ENCODE peak calls at places on chromosomes 2 and 18, in nine cellular contexts. E is WTC11, N is A549, I is suprapubic skin, L is upper lobe of right lung, J is foreskin fibroblast, R is fibroblast of lung, H is mammary epithelial cell, Q is lower lobe of right lung. U is an unnamed sample.

GRCh38 chr18:79919089-79919488 is 32.4 kb downstream of the SLC66A2 start:
- DNase-seq in E (no peak), N (no peak), I (peak), L (peak), J (no peak), R (no peak), H (no peak), Q (peak), U (no peak)

GRCh38 chr2:46943881-46944798 is 28.5 kb upstream of the MCFD2 start:
- DNase-seq in E (no peak), N (no peak), I (peak), L (no peak), J (no peak), R (no peak), H (no peak), Q (no peak), U (no peak)

GRCh38 chr2:69164379-69164778 is 151.4 kb downstream of the ANTXR1 start:
- DNase-seq in E (no peak), N (no peak), I (no peak), L (no peak), J (peak), R (peak), H (peak), Q (no peak), U (no peak)

GRCh38 chr18:805008-805754 is 6.9 kb downstream of the YES1 start:
- DNase-seq in E (no peak), N (no peak), I (no peak), L (no peak), J (no peak), R (no peak), H (no peak), Q (no peak), U (no peak)

GRCh38 chr2:73995810-73996209 is 11.1 kb downstream of the TET3 start:
- DNase-seq in E (no peak), N (no peak), I (no peak), L (no peak), J (no peak), R (no peak), H (no peak), Q (no peak), U (no peak)

GRCh38 chr2:3189076-3189591 is 188.5 kb downstream of the EIPR1 start:
- DNase-seq in E (no peak), N (no peak), I (no peak), L (no peak), J (no peak), R (no peak), H (peak), Q (peak), U (no peak)

GRCh38 chr2:234427081-234428058 is 69.5 kb downstream of the ARL4C start:
- DNase-seq in E (peak), N (no peak), I (no peak), L (no peak), J (peak), R (peak), H (no peak), Q (no peak), U (peak)

GRCh38 chr2:206164261-206164862 is 4.7 kb downstream of the EEF1B2 start:
- DNase-seq in E (peak), N (no peak), I (no peak), L (no peak), J (peak), R (peak), H (no peak), Q (no peak), U (peak)

GRCh38 chr2:75833386-75833785 is 122.7 kb upstream of the GCFC2 start:
- DNase-seq in E (no peak), N (no peak), I (no peak), L (no peak), J (no peak), R (peak), H (peak), Q (no peak), U (no peak)

GRCh38 chr2:171410624-171411023 is 23.2 kb downstream of the METTL8 start:
- DNase-seq in E (no peak), N (no peak), I (no peak), L (no peak), J (no peak), R (peak), H (no peak), Q (no peak), U (no peak)

GRCh38 chr2:138503652-138504051 is 2.1 kb downstream of the SPOPL start:
- DNase-seq in E (no peak), N (no peak), I (no peak), L (no peak), J (no peak), R (no peak), H (no peak), Q (no peak), U (no peak)

GRCh38 chr2:220893411-220893810 is 678.7 kb downstream of the EPHA4 start:
- DNase-seq in E (no peak), N (no peak), I (no peak), L (no peak), J (no peak), R (peak), H (peak), Q (no peak), U (no peak)

DNA sequence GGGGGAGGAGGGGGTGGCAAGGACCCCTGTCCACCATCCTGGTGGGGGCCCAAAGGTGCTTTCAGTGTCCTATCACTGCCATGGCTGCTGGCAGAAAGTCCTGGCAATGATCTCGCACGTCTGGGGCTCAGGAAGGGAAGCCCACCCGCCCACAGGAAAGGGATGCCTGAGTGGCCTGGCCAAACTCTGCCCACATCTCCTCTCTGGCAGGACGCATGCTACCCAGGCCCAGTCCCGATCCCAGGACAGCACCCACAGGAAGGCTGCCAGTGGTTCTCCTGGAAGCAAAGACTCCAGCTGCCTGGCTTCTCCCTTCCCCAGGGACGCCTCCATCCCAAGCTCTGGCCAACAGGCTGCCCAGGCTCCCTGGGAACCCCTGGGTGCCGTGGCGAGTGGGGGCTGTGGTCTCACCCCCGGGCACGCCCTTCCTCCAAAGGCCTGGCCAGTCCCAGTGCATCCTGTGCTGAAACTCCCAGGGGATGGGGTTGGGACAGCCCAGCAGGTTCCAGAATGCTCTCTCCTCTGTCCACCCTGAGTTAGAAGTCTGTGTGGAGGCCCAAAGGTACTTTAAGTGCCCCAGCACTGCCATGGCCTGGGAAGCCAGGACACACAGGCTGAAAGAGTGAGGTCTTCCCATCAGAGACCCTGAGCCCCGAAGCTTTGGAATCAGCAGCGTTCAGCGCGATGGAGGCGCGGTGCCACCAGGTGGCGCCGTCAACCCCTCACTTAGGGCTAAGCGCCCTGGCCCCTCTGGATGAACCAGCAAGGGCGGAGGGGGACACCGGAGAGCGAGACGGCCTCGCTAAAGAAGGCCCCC is 29.8 kb upstream of the TAF1B start:
- DNase-seq in E (peak), N (peak), I (peak), L (peak), J (no peak), R (peak), H (peak), Q (peak), U (peak)
- TF ChIP-seq CTCF in E (peak), N (peak), I (peak), L (peak), J (peak), R (peak), H (peak), Q (peak), U (peak)

GRCh38 chr2:239232195-239232578 is 168.6 kb downstream of the HDAC4 start:
- DNase-seq in E (no peak), N (no peak), I (peak), L (no peak), J (no peak), R (no peak), H (no peak), Q (no peak), U (no peak)

GRCh38 chr2:239229545-239230279 is 171.1 kb downstream of the HDAC4 start:
- DNase-seq in E (no peak), N (no peak), I (no peak), L (no peak), J (no peak), R (no peak), H (no peak), Q (no peak), U (no peak)

GRCh38 chr2:239227661-239228371 is 173.0 kb downstream of the HDAC4 start:
- DNase-seq in E (no peak), N (no peak), I (peak), L (no peak), J (peak), R (peak), H (no peak), Q (no peak), U (no peak)

GRCh38 chr2:239233576-239233975 is 167.2 kb downstream of the HDAC4 start:
- DNase-seq in E (no peak), N (no peak), I (peak), L (no peak), J (no peak), R (no peak), H (no peak), Q (no peak), U (no peak)

DNA sequence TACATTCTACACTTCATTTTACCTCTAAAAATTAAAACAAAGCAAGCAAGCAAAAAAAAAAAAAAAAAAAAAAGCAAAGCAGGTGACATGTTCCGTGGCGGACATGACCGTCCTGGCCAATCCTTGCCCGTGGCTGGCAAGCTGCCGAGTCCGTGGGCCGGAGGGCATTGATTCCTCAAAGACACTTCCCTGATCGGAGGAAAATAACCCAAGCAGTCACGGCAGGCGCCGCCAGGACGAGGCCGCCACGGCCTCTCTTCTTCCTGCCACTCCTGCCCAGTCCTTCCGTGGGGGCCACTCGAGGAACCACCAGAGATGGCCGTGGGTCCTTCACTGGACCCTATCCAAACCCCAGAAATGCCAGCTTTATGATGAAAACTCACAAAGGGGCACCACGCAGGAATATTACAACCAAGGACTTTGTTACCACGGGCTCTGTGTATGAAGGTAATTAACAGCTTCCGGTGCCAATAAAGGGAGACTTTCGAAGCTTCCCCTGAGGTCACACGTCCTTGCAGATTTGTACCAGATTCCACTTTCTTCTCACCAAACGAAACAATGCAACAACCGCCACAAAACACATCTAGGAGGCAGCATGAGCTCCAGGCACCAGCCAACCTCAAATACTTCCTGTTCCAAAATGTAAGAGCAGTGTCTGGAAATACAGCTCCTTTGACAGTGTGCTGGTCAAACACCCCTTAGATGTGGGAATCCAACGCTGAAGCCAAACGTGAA is 170.3 kb downstream of the HDAC4 start:
- DNase-seq in E (no peak), N (no peak), I (peak), L (peak), J (no peak), R (no peak), H (no peak), Q (peak), U (no peak)
- TF ChIP-seq CTCF in E (no peak), N (no peak), I (no peak), L (no peak), J (no peak), R (no peak), H (no peak), Q (no peak), U (no peak)

DNA sequence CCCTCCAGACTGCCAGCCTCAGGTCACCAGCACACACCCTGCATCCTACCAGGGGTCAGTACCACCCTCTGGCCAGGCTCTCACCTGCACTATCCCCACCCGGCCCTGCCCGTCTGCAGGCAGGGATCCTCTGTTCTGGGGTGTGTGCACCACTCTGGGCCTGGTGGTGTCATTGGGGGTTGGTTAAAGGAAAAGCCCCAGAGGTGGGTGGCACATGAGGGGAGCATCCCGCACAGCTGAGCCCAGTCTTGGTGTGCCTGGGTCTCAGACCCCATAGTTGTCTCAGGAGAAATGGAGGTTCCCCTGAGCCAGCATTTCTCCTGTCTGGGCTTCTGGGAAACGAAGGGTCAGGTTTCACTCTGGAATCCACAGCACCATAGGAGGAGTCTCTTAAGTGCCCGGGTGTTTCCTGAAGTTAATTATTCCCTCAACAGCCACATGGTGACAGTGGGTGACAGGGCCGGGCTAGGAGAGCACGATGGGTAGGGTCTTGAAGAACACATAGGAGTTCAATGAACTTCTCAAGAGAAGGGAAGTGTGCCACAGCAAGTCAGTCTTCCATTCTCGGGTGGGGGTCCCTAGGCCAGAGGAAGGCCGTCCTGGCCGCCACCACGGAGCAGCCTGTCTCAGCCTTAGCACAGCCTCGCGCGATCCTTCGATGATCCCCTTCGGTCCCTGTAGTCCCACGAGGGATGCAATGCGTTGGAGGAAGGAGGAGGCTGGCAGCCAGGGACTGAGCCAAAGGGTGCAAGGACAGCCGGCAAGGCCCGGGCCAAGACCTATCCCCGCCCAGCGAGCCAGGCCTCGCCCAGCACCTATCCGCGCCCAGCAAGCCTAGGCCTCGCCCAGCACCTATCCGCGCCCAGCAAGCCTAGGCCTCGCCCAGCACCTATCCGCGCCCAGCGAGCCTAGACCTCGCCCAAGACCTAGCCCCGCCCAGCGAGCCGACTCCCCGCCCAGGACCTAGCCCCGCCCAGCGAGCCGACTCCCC is 1.1 kb upstream of the FARP2 start:
- DNase-seq in E (peak), N (peak), I (peak), L (peak), J (peak), R (peak), H (peak), Q (peak), U (peak)
- TF ChIP-seq CTCF in E (no peak), N (no peak), I (no peak), L (no peak), J (no peak), R (no peak), H (no peak), Q (no peak), U (no peak)

GRCh38 chr2:120289221-120289906 is 36.7 kb downstream of the RALB start:
- DNase-seq in E (no peak), N (no peak), I (no peak), L (no peak), J (no peak), R (no peak), H (no peak), Q (no peak), U (no peak)
- TF ChIP-seq CTCF in E (no peak), N (no peak), I (no peak), L (no peak), J (peak), R (peak), H (peak), Q (no peak), U (no peak)

GRCh38 chr2:214311931-214312749 is 98.7 kb upstream of the VWC2L start:
- DNase-seq in E (no peak), N (no peak), I (no peak), L (no peak), J (no peak), R (peak), H (peak), Q (no peak), U (no peak)

GRCh38 chr2:214315324-214315723 is 95.5 kb upstream of the VWC2L start:
- DNase-seq in E (no peak), N (no peak), I (no peak), L (no peak), J (no peak), R (no peak), H (no peak), Q (no peak), U (no peak)

GRCh38 chr2:214311031-214311533 is 99.8 kb upstream of the VWC2L start:
- DNase-seq in E (peak), N (no peak), I (no peak), L (no peak), J (no peak), R (no peak), H (no peak), Q (no peak), U (peak)

DNA sequence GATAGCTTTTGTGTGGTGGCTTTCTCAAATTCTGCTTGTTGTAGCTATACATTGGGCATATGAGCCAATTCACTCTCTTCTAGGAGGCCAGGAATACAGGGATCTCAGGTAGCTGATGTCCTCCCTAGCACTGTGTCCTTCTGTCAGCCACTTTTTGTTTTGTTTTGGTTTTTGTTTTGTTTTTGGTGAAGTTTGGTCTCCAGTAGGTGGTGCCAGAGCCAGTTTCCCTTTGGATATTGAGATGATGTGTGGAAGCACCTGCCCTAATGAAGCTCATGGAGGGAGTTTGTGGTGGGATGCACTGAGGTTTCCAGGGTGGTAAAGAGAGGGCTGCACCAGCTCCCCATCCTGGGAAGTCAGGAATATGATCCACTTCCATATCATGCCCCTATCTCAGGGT is 100.5 kb upstream of the VWC2L start:
- DNase-seq in E (no peak), N (no peak), I (no peak), L (no peak), J (no peak), R (no peak), H (peak), Q (no peak), U (no peak)
- TF ChIP-seq CTCF in E (no peak), N (no peak), I (no peak), L (no peak), J (peak), R (peak), H (peak), Q (no peak), U (peak)

GRCh38 chr18:5604778-5605177 is 61.0 kb upstream of the EPB41L3 start:
- DNase-seq in E (no peak), N (no peak), I (no peak), L (no peak), J (no peak), R (no peak), H (no peak), Q (no peak), U (no peak)
- TF ChIP-seq CTCF in E (no peak), N (no peak), I (no peak), L (no peak), J (no peak), R (no peak), H (no peak), Q (no peak), U (no peak)

GRCh38 chr2:105888625-105889024 is 143.9 kb downstream of the NCK2 start:
- DNase-seq in E (no peak), N (no peak), I (no peak), L (no peak), J (no peak), R (no peak), H (no peak), Q (no peak), U (peak)
- TF ChIP-seq CTCF in E (no peak), N (no peak), I (no peak), L (peak), J (no peak), R (no peak), H (no peak), Q (no peak), U (peak)

GRCh38 chr18:59967878-59968277 is 68.1 kb downstream of the PMAIP1 start:
- DNase-seq in E (no peak), N (no peak), I (no peak), L (no peak), J (no peak), R (no peak), H (no peak), Q (no peak), U (no peak)
- TF ChIP-seq CTCF in E (no peak), N (no peak), I (no peak), L (no peak), J (no peak), R (no peak), H (no peak), Q (no peak), U (no peak)

GRCh38 chr2:661215-661635 is 16.0 kb downstream of the TMEM18 start:
- DNase-seq in E (no peak), N (no peak), I (no peak), L (no peak), J (no peak), R (no peak), H (no peak), Q (no peak), U (no peak)
- TF ChIP-seq CTCF in E (no peak), N (no peak), I (no peak), L (no peak), J (no peak), R (no peak), H (no peak), Q (no peak), U (no peak)

U was measured in Calu3.